ENCODE peak calls at places on chromosome 1, in seven cellular contexts. P, E, R, W, C, S and B are unnamed samples.

GRCh38 chr1:68383092-68383491 is 66.7 kb downstream of the RPE65 start:
- DNase-seq in P (no peak), E (no peak), R (no peak), W (no peak), C (no peak), S (no peak), B (no peak)

GRCh38 chr1:119387858-119388257 is 19.3 kb downstream of the HAO2 start:
- DNase-seq in P (no peak), E (no peak), R (no peak), W (no peak), C (no peak), S (no peak), B (no peak)

GRCh38 chr1:171794085-171794484 is 12.6 kb downstream of the METTL13 start:
- DNase-seq in P (no peak), E (no peak), R (no peak), W (peak; percentile 76), C (peak; percentile 54), S (no peak), B (peak; percentile 88)

GRCh38 chr1:184418955-184419733 is 32.3 kb downstream of the C1orf21 start:
- DNase-seq in P (no peak), E (no peak), R (no peak), W (peak; percentile 8), C (peak; percentile 43), S (no peak), B (no peak)

GRCh38 chr1:246332078-246332477 is 175.0 kb downstream of the SMYD3 start:
- DNase-seq in P (no peak), E (no peak), R (no peak), W (no peak), C (peak; percentile 34), S (no peak), B (no peak)

GRCh38 chr1:76176020-76176419 is 101.5 kb downstream of the ST6GALNAC3 start:
- DNase-seq in P (no peak), E (no peak), R (no peak), W (no peak), C (no peak), S (no peak), B (no peak)

GRCh38 chr1:110582378-110582777 is 23.8 kb downstream of the KCNA2 start:
- DNase-seq in P (no peak), E (no peak), R (no peak), W (no peak), C (no peak), S (no peak), B (no peak)

GRCh38 chr1:154971341-154971998 is 923 bp upstream of the SHC1 start:
- DNase-seq in P (peak; percentile 39), E (no peak), R (no peak), W (no peak), C (peak; percentile 58), S (no peak), B (peak; percentile 73)

GRCh38 chr1:161173711-161174110 is 3.6 kb downstream of the B4GALT3 start:
- DNase-seq in P (no peak), E (no peak), R (no peak), W (no peak), C (no peak), S (no peak), B (no peak)

GRCh38 chr1:56508523-56508983 is 70.8 kb downstream of the PLPP3 start:
- DNase-seq in P (peak; percentile 88), E (no peak), R (no peak), W (peak; percentile 50), C (peak; percentile 56), S (no peak), B (peak; percentile 16)

GRCh38 chr1:202291961-202292712 is 49.6 kb downstream of the UBE2T start:
- DNase-seq in P (no peak), E (no peak), R (peak; percentile 94), W (peak; percentile 88), C (peak; percentile 86), S (no peak), B (peak; percentile 92)

GRCh38 chr1:193181985-193182384 is 4.4 kb downstream of the B3GALT2 start:
- DNase-seq in P (no peak), E (no peak), R (no peak), W (peak; percentile 59), C (no peak), S (no peak), B (peak; percentile 26)

GRCh38 chr1:155623357-155623756 is 13.3 kb downstream of the MSTO1 start:
- DNase-seq in P (no peak), E (no peak), R (no peak), W (no peak), C (no peak), S (no peak), B (no peak)